ENCODE peak calls at places on chromosomes 1 and 21, in eight cellular contexts. One of them, this sample, is unnamed. For H3K4me1, the result is how much of the 10 kb centered on the place peaks cover.

GRCh38 chr1:91685994-91686393 is 185.3 kb downstream of the CDC7 start:
- DNase-seq in Peyer's patch: no peak
- DNase-seq in H9: no peak
- DNase-seq in mesendoderm: no peak
- DNase-seq in OCI-LY7: no peak
- DNase-seq in CD8-positive, alpha-beta memory T cell: no peak
- DNase-seq in Karpas-422: no peak
- DNase-seq in GM23248: peak
- DNase-seq in this sample: no peak

GRCh38 chr1:27617420-27617819 is 13.5 kb upstream of the AHDC1 start:
- DNase-seq in Peyer's patch: no peak
- DNase-seq in H9: no peak
- DNase-seq in mesendoderm: no peak
- DNase-seq in OCI-LY7: no peak
- DNase-seq in CD8-positive, alpha-beta memory T cell: no peak
- DNase-seq in Karpas-422: no peak
- DNase-seq in GM23248: no peak
- DNase-seq in this sample: no peak

GRCh38 chr1:30242722-30243465 is 480.5 kb downstream of the MATN1 start:
- DNase-seq in Peyer's patch: no peak
- DNase-seq in H9: no peak
- DNase-seq in mesendoderm: peak
- DNase-seq in OCI-LY7: no peak
- DNase-seq in CD8-positive, alpha-beta memory T cell: no peak
- DNase-seq in Karpas-422: no peak
- DNase-seq in GM23248: no peak
- DNase-seq in this sample: no peak

GRCh38 chr21:38494254-38494648 is 4.0 kb downstream of the ERG start:
- DNase-seq in Peyer's patch: no peak
- DNase-seq in H9: no peak
- DNase-seq in mesendoderm: no peak
- DNase-seq in OCI-LY7: no peak
- DNase-seq in CD8-positive, alpha-beta memory T cell: no peak
- DNase-seq in Karpas-422: no peak
- DNase-seq in GM23248: no peak
- DNase-seq in this sample: no peak

GRCh38 chr1:211036701-211037494 is 97.0 kb downstream of the KCNH1 start:
- DNase-seq in Peyer's patch: no peak
- DNase-seq in H9: no peak
- DNase-seq in mesendoderm: peak
- DNase-seq in OCI-LY7: no peak
- DNase-seq in CD8-positive, alpha-beta memory T cell: no peak
- DNase-seq in Karpas-422: no peak
- DNase-seq in GM23248: peak
- DNase-seq in this sample: peak

GRCh38 chr1:28078680-28079626 is 9.5 kb downstream of the EYA3 start:
- DNase-seq in Peyer's patch: no peak
- DNase-seq in H9: no peak
- DNase-seq in mesendoderm: no peak
- DNase-seq in OCI-LY7: no peak
- DNase-seq in CD8-positive, alpha-beta memory T cell: no peak
- DNase-seq in Karpas-422: no peak
- DNase-seq in GM23248: peak
- DNase-seq in this sample: peak

GRCh38 chr1:79323240-79324025 is 316.9 kb upstream of the ADGRL4 start:
- DNase-seq in Peyer's patch: no peak
- DNase-seq in H9: no peak
- DNase-seq in mesendoderm: peak
- DNase-seq in OCI-LY7: no peak
- DNase-seq in CD8-positive, alpha-beta memory T cell: no peak
- DNase-seq in Karpas-422: no peak
- DNase-seq in GM23248: peak
- DNase-seq in this sample: peak

GRCh38 chr1:6373961-6374720 is 19.4 kb downstream of the ACOT7 start:
- DNase-seq in Peyer's patch: no peak
- DNase-seq in H9: no peak
- DNase-seq in mesendoderm: no peak
- DNase-seq in OCI-LY7: no peak
- DNase-seq in CD8-positive, alpha-beta memory T cell: no peak
- DNase-seq in Karpas-422: no peak
- DNase-seq in GM23248: no peak
- DNase-seq in this sample: peak

GRCh38 chr1:229191066-229191674 is 79.7 kb upstream of the RAB4A start:
- DNase-seq in Peyer's patch: no peak
- DNase-seq in H9: peak
- DNase-seq in mesendoderm: peak
- DNase-seq in OCI-LY7: no peak
- DNase-seq in CD8-positive, alpha-beta memory T cell: no peak
- DNase-seq in Karpas-422: no peak
- DNase-seq in GM23248: peak
- DNase-seq in this sample: peak

GRCh38 chr1:226186124-226187018 is at the start of gene ACBD3:
- DNase-seq in Peyer's patch: peak
- DNase-seq in H9: peak
- DNase-seq in mesendoderm: peak
- DNase-seq in OCI-LY7: peak
- DNase-seq in CD8-positive, alpha-beta memory T cell: peak
- DNase-seq in Karpas-422: peak
- DNase-seq in GM23248: peak
- DNase-seq in this sample: peak

GRCh38 chr1:198499588-198499987 is 40.9 kb downstream of the ATP6V1G3 start:
- DNase-seq in Peyer's patch: no peak
- DNase-seq in H9: no peak
- DNase-seq in mesendoderm: no peak
- DNase-seq in OCI-LY7: no peak
- DNase-seq in CD8-positive, alpha-beta memory T cell: no peak
- DNase-seq in Karpas-422: no peak
- DNase-seq in GM23248: peak
- DNase-seq in this sample: no peak

GRCh38 chr1:98660941-98661543 is 479 bp upstream of the SNX7 start:
- DNase-seq in Peyer's patch: no peak
- DNase-seq in H9: no peak
- DNase-seq in mesendoderm: no peak
- DNase-seq in OCI-LY7: no peak
- DNase-seq in CD8-positive, alpha-beta memory T cell: no peak
- DNase-seq in Karpas-422: no peak
- DNase-seq in GM23248: peak
- DNase-seq in this sample: no peak

GRCh38 chr1:202586018-202586821 is 124.0 kb downstream of the SYT2 start:
- DNase-seq in Peyer's patch: peak
- DNase-seq in H9: no peak
- DNase-seq in mesendoderm: peak
- DNase-seq in OCI-LY7: peak
- DNase-seq in CD8-positive, alpha-beta memory T cell: no peak
- DNase-seq in Karpas-422: peak
- DNase-seq in GM23248: peak
- DNase-seq in this sample: peak

GRCh38 chr1:183989078-183989577 is 48.4 kb downstream of the COLGALT2 start:
- DNase-seq in Peyer's patch: no peak
- DNase-seq in H9: no peak
- DNase-seq in mesendoderm: peak
- DNase-seq in OCI-LY7: no peak
- DNase-seq in CD8-positive, alpha-beta memory T cell: no peak
- DNase-seq in Karpas-422: no peak
- DNase-seq in GM23248: peak
- DNase-seq in this sample: peak

DNA sequence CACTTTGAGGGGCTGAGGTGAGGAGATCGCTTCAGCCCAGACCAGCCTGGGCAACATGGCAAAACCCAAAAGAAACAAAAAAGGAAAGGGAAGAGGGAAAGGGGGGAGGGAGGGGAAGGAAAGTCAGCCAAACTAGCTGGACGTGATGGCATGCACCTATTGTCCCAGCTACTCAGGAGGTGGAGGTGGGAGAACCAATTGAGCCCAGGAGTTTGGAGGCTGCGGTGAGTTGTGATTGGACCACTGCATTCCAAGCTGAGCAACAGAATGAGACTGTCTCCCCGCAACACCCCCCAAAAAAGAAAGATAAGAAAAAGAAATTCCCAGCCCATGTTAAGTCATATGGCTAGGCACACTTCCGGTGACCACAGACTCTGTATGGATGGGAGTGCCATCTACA is 128.4 kb downstream of the PTPN14 start:
- DNase-seq in Peyer's patch: no peak
- DNase-seq in H9: no peak
- DNase-seq in mesendoderm: peak
- DNase-seq in OCI-LY7: no peak
- DNase-seq in CD8-positive, alpha-beta memory T cell: no peak
- DNase-seq in Karpas-422: no peak
- DNase-seq in GM23248: no peak
- DNase-seq in this sample: no peak
- H3K4me1 ChIP-seq in Peyer's patch: under half
- H3K4me1 ChIP-seq in H9: under half
- H3K4me1 ChIP-seq in mesendoderm: under half
- H3K4me1 ChIP-seq in OCI-LY7: under half
- H3K4me1 ChIP-seq in CD8-positive, alpha-beta memory T cell: under half
- H3K4me1 ChIP-seq in Karpas-422: under half
- H3K4me1 ChIP-seq in GM23248: half or more
- H3K4me1 ChIP-seq in this sample: half or more

GRCh38 chr1:113292660-113293626 is 97.4 kb upstream of the MAGI3 start:
- DNase-seq in Peyer's patch: peak
- DNase-seq in H9: no peak
- DNase-seq in mesendoderm: no peak
- DNase-seq in OCI-LY7: no peak
- DNase-seq in CD8-positive, alpha-beta memory T cell: no peak
- DNase-seq in Karpas-422: no peak
- DNase-seq in GM23248: no peak
- DNase-seq in this sample: no peak
- H3K4me1 ChIP-seq in Peyer's patch: under half
- H3K4me1 ChIP-seq in H9: under half
- H3K4me1 ChIP-seq in mesendoderm: under half
- H3K4me1 ChIP-seq in OCI-LY7: under half
- H3K4me1 ChIP-seq in CD8-positive, alpha-beta memory T cell: under half
- H3K4me1 ChIP-seq in Karpas-422: under half
- H3K4me1 ChIP-seq in GM23248: under half
- H3K4me1 ChIP-seq in this sample: under half

GRCh38 chr1:41483960-41484844 is at the start of gene EDN2:
- DNase-seq in Peyer's patch: peak
- DNase-seq in H9: peak
- DNase-seq in mesendoderm: peak
- DNase-seq in OCI-LY7: no peak
- DNase-seq in CD8-positive, alpha-beta memory T cell: no peak
- DNase-seq in Karpas-422: peak
- DNase-seq in GM23248: peak
- DNase-seq in this sample: peak

GRCh38 chr1:41485605-41486004 is 1.1 kb upstream of the EDN2 start:
- DNase-seq in Peyer's patch: peak
- DNase-seq in H9: no peak
- DNase-seq in mesendoderm: peak
- DNase-seq in OCI-LY7: no peak
- DNase-seq in CD8-positive, alpha-beta memory T cell: no peak
- DNase-seq in Karpas-422: no peak
- DNase-seq in GM23248: peak
- DNase-seq in this sample: peak

GRCh38 chr1:41486053-41486891 is 1.8 kb upstream of the EDN2 start:
- DNase-seq in Peyer's patch: no peak
- DNase-seq in H9: no peak
- DNase-seq in mesendoderm: peak
- DNase-seq in OCI-LY7: no peak
- DNase-seq in CD8-positive, alpha-beta memory T cell: no peak
- DNase-seq in Karpas-422: no peak
- DNase-seq in GM23248: peak
- DNase-seq in this sample: no peak

GRCh38 chr1:41482906-41483895 is 1.3 kb downstream of the EDN2 start:
- DNase-seq in Peyer's patch: no peak
- DNase-seq in H9: no peak
- DNase-seq in mesendoderm: no peak
- DNase-seq in OCI-LY7: no peak
- DNase-seq in CD8-positive, alpha-beta memory T cell: no peak
- DNase-seq in Karpas-422: no peak
- DNase-seq in GM23248: no peak
- DNase-seq in this sample: no peak

GRCh38 chr1:41484881-41485280 is 398 bp upstream of the EDN2 start:
- DNase-seq in Peyer's patch: no peak
- DNase-seq in H9: no peak
- DNase-seq in mesendoderm: no peak
- DNase-seq in OCI-LY7: no peak
- DNase-seq in CD8-positive, alpha-beta memory T cell: no peak
- DNase-seq in Karpas-422: no peak
- DNase-seq in GM23248: no peak
- DNase-seq in this sample: no peak
- H3K4me1 ChIP-seq in Peyer's patch: under half
- H3K4me1 ChIP-seq in H9: under half
- H3K4me1 ChIP-seq in mesendoderm: under half
- H3K4me1 ChIP-seq in OCI-LY7: under half
- H3K4me1 ChIP-seq in CD8-positive, alpha-beta memory T cell: under half
- H3K4me1 ChIP-seq in Karpas-422: under half
- H3K4me1 ChIP-seq in GM23248: under half
- H3K4me1 ChIP-seq in this sample: under half

GRCh38 chr21:17526771-17527170 is 13.9 kb downstream of the CXADR start:
- DNase-seq in Peyer's patch: no peak
- DNase-seq in H9: no peak
- DNase-seq in mesendoderm: no peak
- DNase-seq in OCI-LY7: no peak
- DNase-seq in CD8-positive, alpha-beta memory T cell: no peak
- DNase-seq in Karpas-422: no peak
- DNase-seq in GM23248: no peak
- DNase-seq in this sample: no peak

GRCh38 chr21:17519208-17519738 is 6.4 kb downstream of the CXADR start:
- DNase-seq in Peyer's patch: no peak
- DNase-seq in H9: no peak
- DNase-seq in mesendoderm: no peak
- DNase-seq in OCI-LY7: no peak
- DNase-seq in CD8-positive, alpha-beta memory T cell: no peak
- DNase-seq in Karpas-422: no peak
- DNase-seq in GM23248: no peak
- DNase-seq in this sample: no peak

GRCh38 chr21:17519965-17520364 is 7.1 kb downstream of the CXADR start:
- DNase-seq in Peyer's patch: no peak
- DNase-seq in H9: no peak
- DNase-seq in mesendoderm: no peak
- DNase-seq in OCI-LY7: no peak
- DNase-seq in CD8-positive, alpha-beta memory T cell: no peak
- DNase-seq in Karpas-422: no peak
- DNase-seq in GM23248: no peak
- DNase-seq in this sample: no peak

GRCh38 chr21:17524635-17525034 is 11.8 kb downstream of the CXADR start:
- DNase-seq in Peyer's patch: no peak
- DNase-seq in H9: no peak
- DNase-seq in mesendoderm: no peak
- DNase-seq in OCI-LY7: no peak
- DNase-seq in CD8-positive, alpha-beta memory T cell: no peak
- DNase-seq in Karpas-422: no peak
- DNase-seq in GM23248: no peak
- DNase-seq in this sample: no peak

GRCh38 chr21:17523007-17523451 is 10.2 kb downstream of the CXADR start:
- DNase-seq in Peyer's patch: peak
- DNase-seq in H9: no peak
- DNase-seq in mesendoderm: peak
- DNase-seq in OCI-LY7: no peak
- DNase-seq in CD8-positive, alpha-beta memory T cell: no peak
- DNase-seq in Karpas-422: no peak
- DNase-seq in GM23248: no peak
- DNase-seq in this sample: no peak
- H3K4me1 ChIP-seq in Peyer's patch: under half
- H3K4me1 ChIP-seq in H9: under half
- H3K4me1 ChIP-seq in mesendoderm: under half
- H3K4me1 ChIP-seq in OCI-LY7: under half
- H3K4me1 ChIP-seq in CD8-positive, alpha-beta memory T cell: under half
- H3K4me1 ChIP-seq in Karpas-422: under half
- H3K4me1 ChIP-seq in GM23248: under half
- H3K4me1 ChIP-seq in this sample: under half